ENCODE peak calls at places on chromosomes 2 and 18, in six cellular contexts. U is CD8-positive, alpha-beta memory T cell; D is NT2/D1; Q is fibroblast of lung; C is sigmoid colon; O is tibial artery. I is an unnamed sample.

GRCh38 chr2:169182573-169182972 is 113.2 kb downstream of the DHRS9 start:
- DNase-seq in U (no peak), D (no peak), Q (no peak), C (no peak), O (no peak), I (no peak)

GRCh38 chr2:43323810-43324588 is 97.6 kb upstream of the ZFP36L2 start:
- DNase-seq in U (no peak), D (no peak), Q (no peak), C (peak; percentile 90), O (peak; percentile 83), I (no peak)

GRCh38 chr18:8948471-8949149 is 153.9 kb upstream of the NDUFV2 start:
- DNase-seq in U (no peak), D (no peak), Q (peak; percentile 72), C (no peak), O (no peak), I (no peak)

GRCh38 chr2:191051177-191051576 is 37.2 kb upstream of the STAT1 start:
- DNase-seq in U (no peak), D (no peak), Q (no peak), C (no peak), O (no peak), I (no peak)

GRCh38 chr2:212814941-212815340 is 276.3 kb upstream of the ERBB4 start:
- DNase-seq in U (no peak), D (no peak), Q (no peak), C (no peak), O (no peak), I (no peak)

GRCh38 chr2:234139755-234140154 is 89.3 kb downstream of the SPP2 start:
- DNase-seq in U (no peak), D (no peak), Q (no peak), C (no peak), O (no peak), I (no peak)

GRCh38 chr2:232707076-232707475 is 9.9 kb downstream of the GIGYF2 start:
- DNase-seq in U (no peak), D (no peak), Q (no peak), C (no peak), O (no peak), I (no peak)

GRCh38 chr2:224242543-224242942 is 159.4 kb downstream of the FAM124B start:
- DNase-seq in U (no peak), D (no peak), Q (peak; percentile 85), C (no peak), O (no peak), I (peak; percentile 74)

GRCh38 chr2:167191588-167191987 is 303.3 kb downstream of the XIRP2 start:
- DNase-seq in U (no peak), D (no peak), Q (no peak), C (no peak), O (no peak), I (no peak)

GRCh38 chr2:222305510-222306392 is 7.0 kb upstream of the PAX3 start:
- DNase-seq in U (no peak), D (no peak), Q (no peak), C (no peak), O (no peak), I (no peak)

GRCh38 chr2:151217343-151217742 is 44.3 kb downstream of the RBM43 start:
- DNase-seq in U (no peak), D (no peak), Q (no peak), C (no peak), O (no peak), I (no peak)

GRCh38 chr2:33158482-33159003 is 211.8 kb downstream of the LTBP1 start:
- DNase-seq in U (no peak), D (no peak), Q (peak; percentile 85), C (no peak), O (no peak), I (peak; percentile 73)

GRCh38 chr18:39675358-39675757 is 2109.8 kb upstream of the CELF4 start:
- DNase-seq in U (no peak), D (no peak), Q (peak; percentile 63), C (no peak), O (no peak), I (no peak)

DNA sequence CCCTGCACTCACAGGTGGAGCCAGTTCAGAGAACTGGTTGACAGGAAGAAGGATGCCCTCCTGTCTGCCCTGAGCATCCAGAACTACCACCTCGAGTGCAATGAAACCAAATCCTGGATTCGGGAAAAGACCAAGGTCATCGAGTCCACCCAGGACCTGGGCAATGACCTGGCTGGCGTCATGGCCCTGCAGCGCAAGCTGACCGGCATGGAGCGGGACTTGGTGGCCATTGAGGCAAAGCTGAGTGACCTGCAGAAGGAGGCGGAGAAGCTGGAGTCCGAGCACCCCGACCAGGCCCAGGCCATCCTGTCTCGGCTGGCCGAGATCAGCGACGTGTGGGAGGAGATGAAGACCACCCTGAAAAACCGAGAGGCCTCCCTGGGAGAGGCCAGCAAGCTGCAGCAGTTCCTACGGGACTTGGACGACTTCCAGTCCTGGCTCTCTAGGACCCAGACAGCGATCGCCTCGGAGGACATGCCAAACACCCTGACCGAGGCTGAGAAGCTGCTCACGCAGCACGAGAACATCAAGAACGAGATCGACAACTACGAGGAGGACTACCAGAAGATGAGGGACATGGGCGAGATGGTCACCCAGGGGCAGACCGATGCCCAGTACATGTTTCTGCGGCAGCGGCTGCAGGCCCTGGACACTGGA is 92.5 kb upstream of the EML6 start:
- DNase-seq in U (no peak), D (no peak), Q (no peak), C (no peak), O (no peak), I (no peak)
- H3K4me1 ChIP-seq in U (peaks cover 21% of the 10 kb centered on the region), D (no peaks in the 10 kb centered on the region), Q (peaks cover 29% of the 10 kb centered on the region), C (no peaks in the 10 kb centered on the region), O (peaks cover 15% of the 10 kb centered on the region), I (peaks cover 3% of the 10 kb centered on the region)

GRCh38 chr2:59727191-59727590 is 826.3 kb downstream of the BCL11A start:
- DNase-seq in U (no peak), D (no peak), Q (no peak), C (no peak), O (no peak), I (no peak)
- H3K36me3 ChIP-seq in U (no peaks in the 10 kb centered on the region), D (no peaks in the 10 kb centered on the region), Q (no peaks in the 10 kb centered on the region), C (no peaks in the 10 kb centered on the region), O (no peaks in the 10 kb centered on the region), I (no peaks in the 10 kb centered on the region)

DNA sequence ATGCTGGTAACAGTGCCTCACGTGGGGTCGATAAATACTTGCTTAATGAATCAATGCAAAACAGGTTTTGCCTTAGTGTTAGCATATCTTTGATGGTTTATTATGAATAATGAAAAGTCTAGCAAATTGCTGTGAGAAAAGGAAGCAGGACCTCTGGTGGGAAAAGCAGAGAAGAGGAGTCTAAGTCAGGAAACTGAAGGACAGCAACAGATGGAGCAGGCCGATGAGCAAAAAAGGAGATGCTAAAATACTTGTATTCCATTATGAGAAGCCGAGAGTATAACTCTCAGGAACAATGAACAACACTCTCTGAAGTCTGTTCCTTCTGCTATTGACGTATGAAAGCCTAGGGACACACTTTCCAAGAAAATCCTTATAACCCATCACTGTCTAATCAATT is 555.2 kb upstream of the KLHL29 start:
- DNase-seq in U (no peak), D (no peak), Q (no peak), C (no peak), O (no peak), I (no peak)
- H3K4me1 ChIP-seq in U (no peaks in the 10 kb centered on the region), D (no peaks in the 10 kb centered on the region), Q (no peaks in the 10 kb centered on the region), C (no peaks in the 10 kb centered on the region), O (no peaks in the 10 kb centered on the region), I (no peaks in the 10 kb centered on the region)

DNA sequence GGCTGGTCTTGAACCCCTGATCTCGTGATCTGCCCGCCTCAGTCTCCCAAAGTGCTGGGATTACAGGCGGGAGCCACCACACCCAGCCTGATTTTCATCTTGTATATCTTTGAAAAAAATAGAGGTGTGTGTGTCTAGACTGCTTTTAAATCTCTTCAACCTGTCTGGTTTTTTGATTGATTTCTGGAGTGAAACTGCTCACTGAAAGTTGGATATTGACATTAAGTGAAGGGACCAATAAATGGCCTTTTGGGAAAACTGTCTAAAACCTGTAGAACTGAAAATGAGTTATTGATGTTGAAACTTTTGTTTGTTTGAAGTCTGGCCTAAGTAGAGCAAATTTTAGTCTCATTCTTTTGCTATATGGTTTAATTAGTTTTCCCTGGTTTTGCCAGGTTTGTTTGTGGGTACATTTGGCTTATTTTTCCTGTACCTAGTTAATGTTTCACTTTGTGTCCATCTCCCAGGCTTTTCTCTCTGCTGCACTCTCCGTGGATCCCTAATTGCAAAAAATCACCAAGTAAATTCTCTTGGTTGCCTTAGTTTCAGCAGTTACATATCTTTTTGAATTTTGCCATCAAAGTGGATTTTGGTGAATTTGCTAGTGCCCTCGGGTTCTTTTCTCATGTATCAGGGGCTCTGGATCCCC is 144.3 kb downstream of the MAP4K4 start:
- DNase-seq in U (no peak), D (no peak), Q (no peak), C (no peak), O (no peak), I (no peak)
- H3K36me3 ChIP-seq in U (peaks cover 61% of the 10 kb centered on the region), D (peaks cover 83% of the 10 kb centered on the region), Q (peaks cover 9% of the 10 kb centered on the region), C (peaks cover 8% of the 10 kb centered on the region), O (peaks cover 39% of the 10 kb centered on the region), I (peaks cover 49% of the 10 kb centered on the region)

DNA sequence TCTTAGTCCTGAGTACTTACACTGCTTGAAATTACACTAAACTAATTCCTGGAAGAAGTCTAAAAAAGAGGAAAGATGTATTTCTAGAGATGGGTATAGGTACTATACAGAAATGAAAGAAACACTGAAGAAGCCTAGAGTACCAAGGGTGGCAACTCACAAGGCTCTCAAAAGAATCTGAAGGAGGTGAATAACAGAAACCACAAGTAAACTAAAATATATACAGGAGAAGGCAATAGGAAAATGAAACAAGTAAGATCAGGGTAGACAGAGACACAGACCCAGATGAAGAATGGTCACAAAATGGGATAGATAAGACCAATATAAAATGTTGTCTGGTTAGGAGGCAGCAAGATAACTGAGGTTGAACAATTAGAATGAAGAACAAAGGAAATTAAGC is 59.9 kb downstream of the USP37 start:
- DNase-seq in U (no peak), D (no peak), Q (no peak), C (no peak), O (no peak), I (no peak)
- H3K4me1 ChIP-seq in U (no peaks in the 10 kb centered on the region), D (no peaks in the 10 kb centered on the region), Q (no peaks in the 10 kb centered on the region), C (no peaks in the 10 kb centered on the region), O (no peaks in the 10 kb centered on the region), I (no peaks in the 10 kb centered on the region)

GRCh38 chr2:66562337-66562685 is 127.4 kb downstream of the MEIS1 start:
- DNase-seq in U (no peak), D (no peak), Q (no peak), C (no peak), O (no peak), I (no peak)

GRCh38 chr2:66567000-66567399 is 132.1 kb downstream of the MEIS1 start:
- DNase-seq in U (no peak), D (no peak), Q (no peak), C (no peak), O (no peak), I (peak; percentile 52)

GRCh38 chr2:66563473-66563872 is 128.5 kb downstream of the MEIS1 start:
- DNase-seq in U (no peak), D (no peak), Q (no peak), C (no peak), O (no peak), I (no peak)

GRCh38 chr2:66567742-66568141 is 132.8 kb downstream of the MEIS1 start:
- DNase-seq in U (no peak), D (no peak), Q (no peak), C (no peak), O (no peak), I (no peak)

DNA sequence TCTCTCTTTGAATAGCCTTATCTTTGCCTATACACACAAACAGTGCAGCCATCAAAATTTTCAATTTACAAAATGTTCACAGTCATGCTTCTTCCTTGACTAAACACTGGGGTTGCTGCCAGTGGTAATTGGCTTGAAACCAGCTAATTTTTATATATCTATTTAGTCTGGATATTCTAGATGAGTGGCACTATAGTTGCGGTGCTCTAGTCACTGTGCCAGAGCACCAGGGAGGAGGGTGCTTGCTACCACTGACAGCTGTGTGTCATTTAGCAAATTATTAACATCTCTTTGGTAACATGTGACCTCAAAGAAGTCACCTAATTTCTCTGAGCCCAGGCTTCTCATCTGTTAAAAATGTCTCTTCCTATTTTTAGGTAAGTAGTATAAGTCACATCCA is 130.4 kb downstream of the MEIS1 start:
- DNase-seq in U (no peak), D (no peak), Q (peak; percentile 64), C (no peak), O (no peak), I (no peak)
- H3K36me3 ChIP-seq in U (no peaks in the 10 kb centered on the region), D (no peaks in the 10 kb centered on the region), Q (peaks cover 7% of the 10 kb centered on the region), C (peaks cover 10% of the 10 kb centered on the region), O (no peaks in the 10 kb centered on the region), I (peaks cover 10% of the 10 kb centered on the region)